ENCODE peak calls at places on chromosome X, in seven cellular contexts. L, J, P, C, F, W and S are unnamed samples.

GRCh38 chrX:88558421-88558820 is 188.6 kb upstream of the CPXCR1 start:
- DNase-seq in L (no peak), J (no peak), P (no peak), C (no peak), F (no peak), W (no peak), S (no peak)

GRCh38 chrX:54894159-54894558 is 26.5 kb upstream of the TRO start:
- DNase-seq in L (no peak), J (no peak), P (no peak), C (no peak), F (no peak), W (no peak), S (no peak)

GRCh38 chrX:84363674-84364073 is 138.6 kb downstream of the HDX start:
- DNase-seq in L (no peak), J (no peak), P (no peak), C (no peak), F (no peak), W (no peak), S (no peak)

GRCh38 chrX:109880629-109881028 is 122.3 kb upstream of the TMEM164 start:
- DNase-seq in L (no peak), J (no peak), P (no peak), C (peak), F (no peak), W (peak), S (no peak)

GRCh38 chrX:135557344-135557743 is 36.9 kb downstream of the INTS6L start:
- DNase-seq in L (no peak), J (no peak), P (no peak), C (no peak), F (no peak), W (no peak), S (no peak)

GRCh38 chrX:24117288-24117687 is 32.2 kb upstream of the ZFX start:
- DNase-seq in L (no peak), J (no peak), P (no peak), C (no peak), F (no peak), W (no peak), S (no peak)

GRCh38 chrX:31333181-31333831 is 261.5 kb upstream of the FTHL17 start:
- DNase-seq in L (no peak), J (no peak), P (no peak), C (no peak), F (no peak), W (no peak), S (no peak)

GRCh38 chrX:110050885-110051284 is 48.0 kb downstream of the TMEM164 start:
- DNase-seq in L (no peak), J (no peak), P (no peak), C (no peak), F (no peak), W (no peak), S (no peak)

GRCh38 chrX:80285131-80285773 is 135.0 kb upstream of the TENT5D start:
- DNase-seq in L (peak), J (peak), P (no peak), C (no peak), F (peak), W (peak), S (peak)

GRCh38 chrX:115093206-115093605 is 75.8 kb upstream of the IL13RA2 start:
- DNase-seq in L (no peak), J (no peak), P (no peak), C (no peak), F (no peak), W (no peak), S (no peak)

GRCh38 chrX:54721424-54721823 is 76.6 kb downstream of the ITIH6 start:
- DNase-seq in L (no peak), J (no peak), P (peak), C (no peak), F (no peak), W (no peak), S (peak)

GRCh38 chrX:129472116-129472515 is 51.2 kb downstream of the SMARCA1 start:
- DNase-seq in L (no peak), J (no peak), P (no peak), C (no peak), F (no peak), W (no peak), S (no peak)

GRCh38 chrX:22666441-22666840 is 333.3 kb upstream of the DDX53 start:
- DNase-seq in L (no peak), J (peak), P (peak), C (no peak), F (peak), W (peak), S (no peak)

GRCh38 chrX:83759872-83760271 is 101.1 kb upstream of the CYLC1 start:
- DNase-seq in L (no peak), J (peak), P (no peak), C (no peak), F (no peak), W (peak), S (peak)

GRCh38 chrX:18649498-18649951 is 22.4 kb downstream of the RS1 start:
- DNase-seq in L (no peak), J (no peak), P (no peak), C (no peak), F (no peak), W (no peak), S (no peak)
- TF ChIP-seq JUND in L (no peak), J (no peak), P (no peak), C (no peak), F (no peak), W (no peak), S (no peak)

GRCh38 chrX:154039577-154039976 is 19.9 kb upstream of the IRAK1 start:
- DNase-seq in L (no peak), J (no peak), P (no peak), C (no peak), F (no peak), W (no peak), S (no peak)

GRCh38 chrX:154040863-154041262 is 21.2 kb upstream of the IRAK1 start:
- DNase-seq in L (no peak), J (no peak), P (no peak), C (no peak), F (no peak), W (no peak), S (no peak)

GRCh38 chrX:154037754-154038153 is 18.1 kb upstream of the IRAK1 start:
- DNase-seq in L (no peak), J (no peak), P (no peak), C (no peak), F (no peak), W (peak), S (no peak)

GRCh38 chrX:154043003-154043402 is 23.3 kb upstream of the IRAK1 start:
- DNase-seq in L (no peak), J (no peak), P (no peak), C (no peak), F (no peak), W (no peak), S (no peak)

DNA sequence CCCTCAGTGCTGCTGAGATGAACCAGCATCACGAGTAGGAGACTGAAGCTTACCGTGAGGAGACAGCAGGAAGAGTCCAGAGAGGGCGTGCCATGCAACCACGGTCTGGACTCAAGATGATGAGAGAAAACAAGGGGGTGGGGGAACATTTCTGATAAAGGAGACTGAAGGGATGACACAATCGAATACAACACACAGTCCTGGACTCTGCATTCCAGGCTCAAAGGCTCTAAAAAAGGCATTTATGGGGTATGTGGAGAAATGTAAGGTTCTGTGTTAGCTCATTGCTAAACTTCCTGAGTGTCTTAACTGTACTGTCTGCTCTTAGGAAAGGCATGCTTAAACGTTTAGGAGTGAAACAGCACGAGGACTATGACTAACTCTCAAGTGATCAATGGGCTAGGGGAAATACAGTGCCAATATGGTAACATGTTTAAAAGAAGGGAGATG is 20.6 kb upstream of the IRAK1 start:
- DNase-seq in L (no peak), J (no peak), P (no peak), C (no peak), F (no peak), W (peak), S (no peak)
- TF ChIP-seq JUND in L (no peak), J (no peak), P (no peak), C (no peak), F (no peak), W (no peak), S (no peak)

DNA sequence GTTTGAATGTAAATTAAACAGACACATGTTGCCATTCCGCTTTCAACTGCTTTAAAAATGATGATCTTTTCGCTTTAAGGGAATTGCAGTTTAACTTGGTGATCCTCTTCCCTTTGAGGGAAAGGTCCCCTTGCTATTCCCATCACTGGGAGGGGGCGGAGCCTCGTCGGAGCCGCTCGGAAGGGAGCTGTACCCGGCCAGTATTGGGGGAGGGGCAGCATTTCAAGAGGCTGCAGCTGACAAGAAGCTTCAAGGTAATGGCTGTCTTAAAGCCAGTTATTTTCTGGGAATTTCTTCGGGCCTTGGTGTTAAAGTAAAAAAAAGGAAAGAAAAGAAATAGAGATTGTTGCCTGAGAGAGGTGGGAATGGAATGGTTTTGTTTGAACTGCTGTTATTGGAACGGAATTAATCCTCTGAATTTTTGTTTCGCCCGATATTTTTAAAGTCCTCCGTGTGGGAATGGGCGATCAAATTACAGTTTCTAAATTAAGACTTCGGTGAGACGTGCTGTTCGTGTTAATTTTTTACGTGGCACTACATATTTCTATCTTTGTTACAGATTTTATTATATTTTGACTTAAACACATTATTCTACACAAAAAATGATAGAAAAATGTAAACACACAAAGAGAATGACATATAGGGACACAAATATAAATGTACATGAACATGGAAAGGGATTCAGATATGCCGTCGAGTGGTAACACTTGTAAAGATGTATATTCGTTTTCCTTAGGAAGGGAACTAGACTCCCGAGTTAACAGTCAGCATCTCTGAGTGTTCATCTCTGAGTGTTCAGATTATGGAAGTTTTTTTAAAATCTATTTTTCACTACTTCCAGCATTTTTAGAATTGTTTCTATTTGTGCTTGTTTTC is 9.2 kb downstream of the PWWP3B start:
- DNase-seq in L (peak), J (no peak), P (no peak), C (no peak), F (peak), W (no peak), S (peak)
- TF ChIP-seq JUND in L (no peak), J (no peak), P (no peak), C (no peak), F (no peak), W (no peak), S (no peak)

DNA sequence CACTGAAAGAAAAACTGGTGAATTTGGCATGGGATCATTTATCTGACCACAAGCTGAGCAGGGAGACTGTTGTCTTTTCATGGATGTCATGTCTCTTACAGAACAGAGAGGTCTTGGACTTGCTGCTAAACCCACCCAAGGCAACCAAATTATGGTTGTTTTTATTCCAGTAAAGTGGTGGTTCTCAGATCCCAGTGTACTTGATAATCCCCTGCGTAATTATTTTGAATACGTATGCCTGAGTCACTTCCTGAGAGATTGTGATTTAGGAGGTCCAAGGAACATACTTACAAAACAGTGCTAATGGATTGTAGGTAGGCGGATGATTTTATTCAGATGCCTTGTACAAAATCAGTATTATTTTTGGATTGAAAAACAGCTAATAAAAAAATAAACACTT is 585.6 kb downstream of the IL1RAPL1 start:
- DNase-seq in L (no peak), J (no peak), P (no peak), C (no peak), F (no peak), W (no peak), S (no peak)
- TF ChIP-seq JUND in L (no peak), J (no peak), P (no peak), C (no peak), F (no peak), W (no peak), S (no peak)

GRCh38 chrX:13695601-13696115 is 6.7 kb downstream of the RAB9A start:
- DNase-seq in L (no peak), J (no peak), P (no peak), C (no peak), F (no peak), W (no peak), S (peak)

GRCh38 chrX:13692771-13693231 is 3.9 kb downstream of the RAB9A start:
- DNase-seq in L (no peak), J (no peak), P (peak), C (no peak), F (no peak), W (no peak), S (no peak)

GRCh38 chrX:13694359-13694758 is 5.4 kb downstream of the RAB9A start:
- DNase-seq in L (no peak), J (no peak), P (no peak), C (no peak), F (no peak), W (no peak), S (no peak)

GRCh38 chrX:13693341-13693871 is 4.5 kb downstream of the RAB9A start:
- DNase-seq in L (no peak), J (no peak), P (no peak), C (no peak), F (no peak), W (no peak), S (peak)

DNA sequence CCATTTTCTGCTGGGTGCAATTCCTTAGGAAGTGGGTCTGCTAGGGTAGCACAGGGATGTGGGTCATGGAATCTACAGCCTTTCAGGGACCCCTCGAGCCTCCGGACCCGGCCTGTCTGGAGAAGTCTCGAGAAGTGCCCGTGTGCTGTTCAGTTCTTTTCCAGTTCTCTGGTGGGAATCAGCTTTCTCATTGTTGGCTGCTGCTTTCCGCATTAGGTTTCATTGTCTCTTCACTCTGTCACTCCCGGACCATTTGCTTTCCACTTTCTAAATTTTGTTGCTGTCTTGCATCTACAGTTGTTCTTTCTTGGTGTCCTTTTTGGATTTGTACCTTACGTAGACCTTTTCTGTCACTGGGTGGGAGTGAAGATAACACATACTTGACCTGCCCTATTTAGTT is 6.1 kb downstream of the RAB9A start:
- DNase-seq in L (no peak), J (no peak), P (no peak), C (no peak), F (no peak), W (no peak), S (no peak)
- TF ChIP-seq JUND in L (no peak), J (no peak), P (no peak), C (no peak), F (no peak), W (no peak), S (no peak)

DNA sequence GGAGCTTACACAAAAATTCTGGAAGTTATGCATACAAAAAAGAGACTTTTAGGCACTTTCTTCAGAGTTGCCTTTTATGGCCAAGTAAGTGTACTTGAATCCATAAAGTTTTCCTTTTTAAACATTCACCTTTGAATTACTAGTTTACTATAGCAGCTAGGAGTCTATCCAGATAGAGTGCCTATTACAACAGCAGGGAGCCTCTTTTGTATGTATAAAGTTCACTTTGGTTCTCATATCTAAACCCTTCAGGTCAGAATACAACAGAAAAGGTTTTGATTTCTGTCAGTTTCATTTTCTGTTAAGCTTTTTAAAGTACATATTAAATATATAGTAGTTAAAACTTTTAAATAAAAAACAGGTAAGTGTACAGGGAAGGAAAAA is 51.4 kb upstream of the IL13RA1 start:
- DNase-seq in L (no peak), J (no peak), P (no peak), C (no peak), F (no peak), W (no peak), S (no peak)
- TF ChIP-seq JUND in L (no peak), J (no peak), P (no peak), C (no peak), F (no peak), W (no peak), S (no peak)

GRCh38 chrX:65034641-65035450 is 58.6 kb upstream of the ZC4H2 start:
- DNase-seq in L (peak), J (peak), P (peak), C (no peak), F (peak), W (peak), S (peak)
- TF ChIP-seq JUND in L (no peak), J (no peak), P (no peak), C (no peak), F (no peak), W (no peak), S (no peak)

GRCh38 chrX:71450433-71451106 is 82.3 kb upstream of the OGT start:
- DNase-seq in L (no peak), J (no peak), P (no peak), C (no peak), F (peak), W (no peak), S (no peak)
- TF ChIP-seq JUND in L (no peak), J (no peak), P (no peak), C (no peak), F (peak), W (no peak), S (no peak)

GRCh38 chrX:34956915-34957314 is 14.3 kb downstream of the FAM47B start:
- DNase-seq in L (no peak), J (no peak), P (no peak), C (no peak), F (no peak), W (no peak), S (no peak)
- TF ChIP-seq JUND in L (no peak), J (peak), P (no peak), C (no peak), F (no peak), W (no peak), S (no peak)